ENCODE peak calls at places on chromosomes 12 and 14, in five cellular contexts. R is WTC11, I is HEK293T, W is small intestine, Z is AG20443. U is an unnamed sample.

GRCh38 chr14:94385553-94386057 is 2.8 kb downstream of the SERPINA1 start:
- DNase-seq in R (no peak), I (no peak), W (no peak), Z (no peak), U (no peak)

GRCh38 chr12:80101126-80101525 is 1.8 kb downstream of the OTOGL start:
- DNase-seq in R (no peak), I (no peak), W (peak; percentile 25), Z (no peak), U (no peak)

GRCh38 chr12:62543324-62543723 is 76.7 kb downstream of the MON2 start:
- DNase-seq in R (no peak), I (no peak), W (no peak), Z (no peak), U (no peak)

GRCh38 chr12:51421266-51421884 is 3.3 kb upstream of the SLC4A8 start:
- DNase-seq in R (peak; percentile 57), I (peak; percentile 72), W (peak; percentile 80), Z (peak; percentile 80), U (peak; percentile 24)

GRCh38 chr14:23093993-23094665 is 807 bp downstream of the ACIN1 start:
- DNase-seq in R (peak; percentile 86), I (peak; percentile 82), W (no peak), Z (no peak), U (no peak)

GRCh38 chr12:113860950-113861349 is 105.2 kb downstream of the RBM19 start:
- DNase-seq in R (no peak), I (no peak), W (no peak), Z (peak; percentile 92), U (peak; percentile 31)

GRCh38 chr12:21502164-21502496 is 541 bp downstream of the GOLT1B start:
- DNase-seq in R (no peak), I (no peak), W (peak; percentile 13), Z (peak; percentile 48), U (peak; percentile 9)

GRCh38 chr12:48388938-48389337 is 38.2 kb upstream of the ZNF641 start:
- DNase-seq in R (no peak), I (no peak), W (no peak), Z (peak; percentile 37), U (no peak)

GRCh38 chr12:104166465-104166864 is 28.5 kb upstream of the NFYB start:
- DNase-seq in R (no peak), I (no peak), W (no peak), Z (no peak), U (no peak)

GRCh38 chr12:75750950-75751349 is 239.5 kb upstream of the KRR1 start:
- DNase-seq in R (no peak), I (no peak), W (no peak), Z (peak; percentile 42), U (peak; percentile 61)

GRCh38 chr14:66228267-66228970 is 257.8 kb upstream of the CCDC196 start:
- DNase-seq in R (no peak), I (no peak), W (no peak), Z (no peak), U (no peak)

GRCh38 chr14:99884834-99885648 is 91.8 kb downstream of the EML1 start:
- DNase-seq in R (no peak), I (peak; percentile 49), W (peak; percentile 61), Z (peak; percentile 70), U (no peak)

GRCh38 chr14:64202731-64203130 is 91.4 kb downstream of the ESR2 start:
- DNase-seq in R (no peak), I (no peak), W (no peak), Z (no peak), U (no peak)

GRCh38 chr14:103879118-103879569 is 31.8 kb upstream of the PPP1R13B start:
- DNase-seq in R (no peak), I (no peak), W (peak; percentile 57), Z (no peak), U (no peak)

GRCh38 chr14:102043251-102044025 is 43.4 kb downstream of the HSP90AA1 start:
- DNase-seq in R (no peak), I (no peak), W (no peak), Z (peak; percentile 27), U (no peak)

GRCh38 chr12:38905480-38906351 is at the start of gene CPNE8:
- DNase-seq in R (peak; percentile 63), I (peak; percentile 70), W (no peak), Z (peak; percentile 93), U (no peak)

GRCh38 chr12:1501695-1502440 is 92.5 kb downstream of the FBXL14 start:
- DNase-seq in R (no peak), I (no peak), W (no peak), Z (no peak), U (no peak)

GRCh38 chr12:113802966-113803828 is 162.9 kb downstream of the RBM19 start:
- DNase-seq in R (no peak), I (no peak), W (no peak), Z (no peak), U (no peak)